ENCODE peak calls at places on chromosomes 2 and 18, in five cellular contexts. T is uterus, Y is neural progenitor cell, U is fibroblast of lung, B is lower lobe of right lung. M is an unnamed sample. For H3K9me3, the result is how much of the 10 kb centered on the place peaks cover.

GRCh38 chr2:166127217-166128155 is at the start of gene SCN1A:
- DNase-seq in U (peak), B (no peak), T (no peak), Y (peak), M (peak)

GRCh38 chr18:62616331-62616805 is 93.5 kb downstream of the ZCCHC2 start:
- DNase-seq in T (no peak), Y (no peak), B (no peak), U (no peak), M (no peak)

GRCh38 chr18:48864876-48865275 is 85.9 kb downstream of the SMAD7 start:
- DNase-seq in B (peak), T (no peak), U (no peak), Y (no peak), M (no peak)

GRCh38 chr18:8177330-8178016 is 431.8 kb upstream of the RAB12 start:
- DNase-seq in B (no peak), T (no peak), U (peak), Y (peak), M (no peak)

GRCh38 chr2:212157011-212157410 is 381.6 kb downstream of the ERBB4 start:
- DNase-seq in T (no peak), Y (no peak), U (no peak), B (no peak), M (no peak)

GRCh38 chr2:240567137-240567871 is 980 bp upstream of the RNPEPL1 start:
- DNase-seq in T (peak), Y (no peak), U (no peak), B (peak), M (no peak)

GRCh38 chr2:75174519-75174918 is 24.8 kb downstream of the TACR1 start:
- DNase-seq in Y (no peak), B (no peak), U (no peak), T (no peak), M (no peak)

GRCh38 chr2:95389256-95390119 is 13.0 kb upstream of the FAHD2A start:
- DNase-seq in U (peak), B (no peak), Y (peak), T (peak), M (peak)

GRCh38 chr18:57797209-57797651 is 5.9 kb downstream of the ATP8B1 start:
- DNase-seq in Y (peak), T (no peak), U (no peak), B (no peak), M (no peak)

GRCh38 chr2:137210039-137210438 is 444.7 kb downstream of the THSD7B start:
- DNase-seq in T (no peak), Y (no peak), U (no peak), B (no peak), M (no peak)

GRCh38 chr2:7394195-7394594 is 477.0 kb downstream of the RNF144A start:
- DNase-seq in U (no peak), Y (no peak), B (no peak), T (no peak), M (no peak)

GRCh38 chr2:120251077-120251476 is 1.6 kb upstream of the RALB start:
- DNase-seq in Y (no peak), T (no peak), B (no peak), U (no peak), M (no peak)

GRCh38 chr2:129074526-129074925 is 755.9 kb upstream of the HS6ST1 start:
- DNase-seq in B (no peak), Y (no peak), T (no peak), U (no peak), M (no peak)

GRCh38 chr2:39563572-39563971 is 102.1 kb upstream of the TMEM178A start:
- DNase-seq in Y (no peak), B (no peak), U (no peak), T (no peak), M (no peak)

GRCh38 chr18:79616651-79617518 is 62.7 kb upstream of the CTDP1 start:
- DNase-seq in B (peak), Y (peak), T (peak), U (no peak), M (no peak)

GRCh38 chr2:19883971-19884720 is 17.6 kb downstream of the TTC32 start:
- DNase-seq in U (no peak), T (no peak), Y (no peak), B (no peak), M (no peak)

GRCh38 chr2:81324046-81324445 is 1019.5 kb upstream of the LRRTM1 start:
- DNase-seq in T (no peak), B (no peak), Y (peak), U (peak), M (no peak)

GRCh38 chr18:63319383-63320040 is at the start of gene BCL2:
- DNase-seq in Y (peak), B (peak), U (peak), T (peak), M (no peak)

GRCh38 chr2:234564719-234565118 is 67.8 kb upstream of the ARL4C start:
- DNase-seq in T (no peak), B (no peak), Y (no peak), U (peak), M (peak)

GRCh38 chr2:188902906-188903305 is 71.3 kb upstream of the COL3A1 start:
- DNase-seq in U (peak), T (no peak), Y (no peak), B (no peak), M (peak)

GRCh38 chr2:101704046-101704466 is 6.5 kb downstream of the MAP4K4 start:
- DNase-seq in T (peak), B (no peak), Y (no peak), U (peak), M (peak)

GRCh38 chr2:135587958-135588357 is 56.7 kb downstream of the R3HDM1 start:
- DNase-seq in Y (no peak), T (no peak), U (no peak), B (no peak), M (no peak)

GRCh38 chr2:6103949-6104348 is 411.8 kb downstream of the SOX11 start:
- DNase-seq in U (no peak), Y (no peak), B (no peak), T (no peak), M (no peak)

GRCh38 chr2:241010531-241011295 is 12.3 kb downstream of the SNED1 start:
- DNase-seq in T (peak), U (no peak), B (peak), Y (no peak), M (no peak)

GRCh38 chr2:98514879-98515570 is 70.4 kb downstream of the INPP4A start:
- DNase-seq in U (peak), T (no peak), B (no peak), Y (no peak), M (no peak)

GRCh38 chr18:634551-635045 is 22.9 kb upstream of the TYMS start:
- DNase-seq in T (no peak), Y (peak), B (no peak), U (no peak), M (no peak)

GRCh38 chr2:65826567-65826966 is 394.2 kb upstream of the SPRED2 start:
- DNase-seq in U (no peak), B (no peak), Y (no peak), T (no peak), M (no peak)

GRCh38 chr2:240134466-240134865 is 1.6 kb downstream of the COPS9 start:
- DNase-seq in U (no peak), T (no peak), Y (no peak), B (peak), M (no peak)

DNA sequence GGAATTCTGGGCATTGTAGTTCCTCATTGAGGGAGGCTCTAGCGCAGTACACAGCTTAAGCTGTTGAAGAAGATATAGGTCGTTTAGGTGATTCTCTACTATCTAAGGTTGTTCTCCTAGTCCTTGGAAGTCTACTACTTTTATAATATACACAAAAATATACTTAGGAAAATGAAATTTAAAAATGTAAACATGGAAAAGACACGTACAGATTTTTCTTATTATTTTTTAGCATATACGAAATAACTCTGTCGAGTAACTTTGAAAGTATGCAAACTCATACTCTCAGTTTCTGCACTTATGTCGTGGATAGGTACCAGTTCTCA is 272 bp upstream of the FASTKD1 start:
- DNase-seq in B (no peak), U (no peak), T (no peak), Y (no peak), M (no peak)
- H3K4me3 ChIP-seq in B (peak), U (peak), T (peak), Y (peak), M (peak)

GRCh38 chr2:224432003-224432574 is 30.2 kb upstream of the FAM124B start:
- DNase-seq in B (no peak), U (no peak), T (no peak), Y (no peak), M (no peak)

GRCh38 chr2:224426650-224427049 is 24.7 kb upstream of the FAM124B start:
- DNase-seq in T (no peak), Y (no peak), B (no peak), U (no peak), M (no peak)

GRCh38 chr2:224433442-224433841 is 31.5 kb upstream of the FAM124B start:
- DNase-seq in B (no peak), T (no peak), Y (peak), U (no peak), M (no peak)

GRCh38 chr2:224429441-224429810 is 27.5 kb upstream of the FAM124B start:
- DNase-seq in Y (no peak), B (no peak), T (no peak), U (no peak), M (no peak)

GRCh38 chr2:224428787-224429440 is 27.0 kb upstream of the FAM124B start:
- DNase-seq in T (no peak), U (no peak), B (no peak), Y (no peak), M (no peak)
- H3K9me3 ChIP-seq in T (under half), U (under half), B (under half), Y (under half), M (under half)

GRCh38 chr2:116747103-116747502 is 1067.4 kb upstream of the DDX18 start:
- DNase-seq in B (no peak), T (no peak), U (no peak), Y (no peak), M (no peak)
- TF ChIP-seq CTCF in B (no peak), T (no peak), U (no peak), Y (peak), M (no peak)

DNA sequence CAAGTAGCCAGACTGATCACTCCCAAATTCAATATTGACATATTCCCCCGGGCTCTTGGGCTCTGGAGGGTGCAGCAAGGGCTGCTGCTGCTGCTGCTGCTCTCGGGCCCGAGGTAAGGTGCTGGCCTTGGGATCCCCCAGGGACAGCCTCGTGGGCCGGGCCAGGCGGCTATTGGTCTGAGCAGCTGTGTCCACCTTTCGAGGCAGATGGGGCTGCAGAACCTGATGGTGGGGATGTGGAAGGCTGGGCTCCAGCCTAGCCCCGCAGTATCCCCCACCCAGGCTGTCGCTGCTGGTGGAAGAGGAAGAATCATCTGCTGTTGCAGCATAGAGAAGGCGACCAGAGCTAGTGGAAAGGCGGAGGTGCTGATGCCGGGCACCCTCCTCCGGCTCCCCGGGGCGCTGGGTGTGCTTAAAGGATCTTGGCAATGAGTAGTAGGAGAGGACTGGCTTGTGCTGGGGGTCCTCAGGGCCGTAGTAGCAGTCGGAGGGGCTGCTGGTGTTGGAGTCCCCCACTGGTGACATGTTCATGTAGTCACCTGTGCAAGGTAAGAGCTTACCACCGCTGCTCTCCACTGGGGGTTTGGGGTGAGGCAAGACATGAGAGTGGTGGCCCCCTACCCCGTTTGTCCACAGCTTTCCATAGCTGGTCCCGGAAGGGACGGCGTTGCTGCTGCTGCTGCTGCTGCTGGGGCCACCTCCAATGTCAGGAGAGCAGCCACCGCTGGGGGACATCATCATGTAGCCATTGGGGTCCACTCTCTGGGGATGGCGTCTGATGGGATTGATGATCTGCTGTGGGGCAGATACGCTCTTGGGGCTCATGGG is 3.4 kb downstream of the IRS1 start:
- DNase-seq in Y (no peak), U (peak), B (peak), T (peak), M (no peak)
- H3K4me3 ChIP-seq in Y (no peak), U (peak), B (peak), T (peak), M (peak)

GRCh38 chr2:25334482-25334881 is 7.2 kb downstream of the DNMT3A start:
- DNase-seq in U (no peak), B (no peak), T (no peak), Y (no peak), M (no peak)
- H3K9me3 ChIP-seq in U (under half), B (under half), T (under half), Y (under half), M (under half)

DNA sequence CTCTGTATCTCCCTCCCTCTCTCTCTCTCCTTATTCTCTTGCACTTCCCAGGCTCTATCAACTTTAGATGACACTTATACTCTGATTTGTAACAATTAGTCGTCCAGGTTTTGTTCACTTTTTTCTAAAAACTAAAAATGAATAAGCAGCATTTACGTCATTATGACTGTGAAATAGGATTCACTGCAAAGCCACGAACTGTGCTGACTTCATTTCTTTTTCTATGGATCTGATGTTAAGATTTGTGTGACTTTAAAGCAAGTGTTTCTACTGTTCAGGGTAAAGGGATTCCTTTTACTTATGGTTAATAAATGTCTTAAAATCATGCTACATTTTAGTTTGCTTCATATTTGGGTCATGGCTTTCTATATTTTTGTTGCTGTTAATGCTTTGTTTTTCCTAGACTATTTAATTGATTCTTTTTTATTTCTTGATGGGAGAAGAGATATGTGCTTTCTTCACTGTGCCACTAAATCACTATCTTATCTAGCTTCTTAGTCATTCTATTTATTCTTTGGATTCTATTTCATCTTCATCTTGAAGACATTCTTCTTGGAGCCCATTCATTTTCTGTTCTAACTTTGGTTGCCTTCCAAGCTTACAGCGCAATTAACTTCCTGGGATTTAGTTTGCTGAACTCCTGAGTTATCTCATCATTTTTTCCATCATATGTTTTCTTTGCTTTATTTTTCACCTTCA is 480.5 kb upstream of the TRIB2 start:
- DNase-seq in B (no peak), U (peak), Y (no peak), T (no peak), M (no peak)
- TF ChIP-seq CTCF in B (no peak), U (no peak), Y (no peak), T (no peak), M (no peak)

DNA sequence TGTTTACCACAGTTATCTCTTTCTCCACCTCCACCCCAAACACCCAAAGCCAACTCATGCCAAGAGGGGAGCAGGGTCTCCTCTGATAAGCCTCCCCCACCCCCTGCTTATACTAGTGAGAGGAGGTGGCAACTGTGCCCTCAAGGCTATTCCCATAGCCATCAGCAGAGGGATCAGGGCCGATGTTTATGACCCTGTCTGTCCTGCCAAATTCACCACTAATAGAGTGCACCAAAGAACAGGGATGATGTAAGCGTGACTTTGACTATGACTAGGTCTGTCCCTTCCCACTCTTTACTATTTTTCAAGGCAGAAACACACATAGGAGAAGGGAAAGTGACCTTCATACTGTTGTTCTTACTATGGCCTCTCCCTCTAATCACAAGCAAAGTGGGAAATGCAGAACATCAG is 74.6 kb downstream of the CLHC1 start:
- DNase-seq in U (peak), T (no peak), Y (no peak), B (no peak), M (no peak)
- H3K4me3 ChIP-seq in U (no peak), T (no peak), Y (no peak), B (no peak), M (no peak)

DNA sequence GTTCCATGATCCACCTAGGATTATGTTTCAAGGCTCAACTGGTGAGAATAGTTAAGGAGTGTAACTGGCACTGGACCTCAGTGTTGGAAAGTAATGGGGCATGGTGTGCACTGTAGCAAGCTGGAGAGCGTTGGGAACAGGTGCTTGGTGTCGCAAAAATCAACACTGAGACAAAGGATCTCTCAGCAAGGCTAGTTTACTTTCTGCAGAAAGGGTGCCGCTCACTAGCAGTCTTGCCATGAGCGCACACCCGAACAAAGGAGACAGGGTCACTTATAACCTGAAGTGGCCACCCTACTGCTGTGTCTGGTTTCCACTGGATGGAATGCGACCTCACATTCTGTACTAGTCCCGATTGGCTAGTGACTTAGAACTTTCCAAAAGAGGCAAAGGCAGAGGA is 133.2 kb downstream of the TMEM17 start:
- DNase-seq in B (no peak), Y (no peak), T (no peak), U (no peak), M (no peak)
- H3K9me3 ChIP-seq in B (under half), Y (under half), T (under half), U (under half), M (under half)

GRCh38 chr18:55522011-55522410 is 66.0 kb downstream of the TCF4 start:
- DNase-seq in U (no peak), T (peak), B (no peak), Y (peak), M (no peak)
- TF ChIP-seq CTCF in U (peak), T (no peak), B (no peak), Y (peak), M (peak)